ENCODE peak calls at places on chromosomes 3 and 15, in eight cellular contexts. E is GM03348, N is NCI-H345, Z is cardiac muscle cell, J is T-helper 2 cell, D is LoVo, H is PC-3, C is progenitor cell of endocrine pancreas. R is an unnamed sample.

GRCh38 chr3:4426782-4427344 is 40.2 kb downstream of the SUMF1 start:
- DNase-seq in E (peak), N (no peak), Z (peak), J (no peak), D (peak), H (peak), C (no peak), R (peak)

GRCh38 chr15:93141373-93141790 is 52.4 kb upstream of the RGMA start:
- DNase-seq in E (no peak), N (no peak), Z (no peak), J (peak), D (no peak), H (no peak), C (no peak), R (no peak)

GRCh38 chr3:45626096-45626887 is 31.7 kb downstream of the LIMD1 start:
- DNase-seq in E (no peak), N (no peak), Z (no peak), J (no peak), D (no peak), H (peak), C (no peak), R (no peak)

GRCh38 chr3:46369675-46370132 is 1.0 kb upstream of the CCR5 start:
- DNase-seq in E (no peak), N (no peak), Z (no peak), J (no peak), D (no peak), H (no peak), C (no peak), R (no peak)

GRCh38 chr15:74482661-74483060 is 21.7 kb upstream of the UBL7 start:
- DNase-seq in E (peak), N (no peak), Z (no peak), J (no peak), D (no peak), H (peak), C (no peak), R (no peak)

GRCh38 chr3:107676469-107677309 is 153.9 kb downstream of the BBX start:
- DNase-seq in E (peak), N (peak), Z (peak), J (no peak), D (peak), H (peak), C (no peak), R (no peak)

GRCh38 chr3:57298041-57298440 is 5.6 kb upstream of the ASB14 start:
- DNase-seq in E (no peak), N (no peak), Z (no peak), J (no peak), D (peak), H (peak), C (no peak), R (no peak)

GRCh38 chr3:3184876-3185275 is 5.4 kb upstream of the CRBN start:
- DNase-seq in E (no peak), N (no peak), Z (no peak), J (no peak), D (no peak), H (no peak), C (no peak), R (no peak)

GRCh38 chr3:89000886-89001285 is 106.5 kb upstream of the EPHA3 start:
- DNase-seq in E (no peak), N (no peak), Z (peak), J (no peak), D (no peak), H (no peak), C (no peak), R (no peak)

GRCh38 chr15:72521682-72522081 is 47.6 kb downstream of the ARIH1 start:
- DNase-seq in E (no peak), N (no peak), Z (no peak), J (no peak), D (no peak), H (no peak), C (no peak), R (no peak)

GRCh38 chr15:28892789-28893610 is 7.2 kb downstream of the APBA2 start:
- DNase-seq in E (no peak), N (peak), Z (no peak), J (no peak), D (no peak), H (no peak), C (no peak), R (no peak)

GRCh38 chr3:177904661-177905060 is 631.6 kb upstream of the KCNMB2 start:
- DNase-seq in E (peak), N (no peak), Z (no peak), J (no peak), D (no peak), H (peak), C (no peak), R (peak)

GRCh38 chr3:194265505-194265892 is 85.6 kb downstream of the CPN2 start:
- DNase-seq in E (peak), N (no peak), Z (no peak), J (no peak), D (no peak), H (peak), C (no peak), R (peak)

R was measured in AG08396.